ENCODE peak calls at places on chromosomes 16 and 17, in four cellular contexts. K is GM04504, A is iris pigment epithelial cell, Y is astrocyte of the hippocampus. S is an unnamed sample.

GRCh38 chr17:77507116-77507885 is 366.5 kb downstream of the SEC14L1 start:
- DNase-seq in K (no peak), Y (peak; percentile 39), A (no peak), S (peak; percentile 40)

GRCh38 chr16:51813609-51814008 is 662.5 kb upstream of the SALL1 start:
- DNase-seq in Y (no peak), K (no peak), A (no peak), S (no peak)

GRCh38 chr17:75822119-75822799 is 21.9 kb downstream of the UNC13D start:
- DNase-seq in Y (no peak), A (no peak), K (no peak), S (no peak)

GRCh38 chr17:47946929-47947397 is 5.6 kb downstream of the PNPO start:
- DNase-seq in K (peak; percentile 55), Y (peak; percentile 88), A (peak; percentile 87), S (no peak)

GRCh38 chr17:75153854-75154194 is 488 bp downstream of the JPT1 start:
- DNase-seq in Y (no peak), K (no peak), A (no peak), S (no peak)

GRCh38 chr16:89391-90302 is 11.6 kb downstream of the MPG start:
- DNase-seq in A (no peak), Y (no peak), K (no peak), S (no peak)

GRCh38 chr17:50447870-50448573 is 20.7 kb downstream of the CHAD start:
- DNase-seq in K (no peak), A (no peak), Y (no peak), S (no peak)

GRCh38 chr16:69865701-69866100 is 85.4 kb upstream of the CLEC18A start:
- DNase-seq in A (peak; percentile 96), Y (peak; percentile 93), K (peak; percentile 15), S (no peak)

GRCh38 chr16:72921620-72922019 is 126.3 kb downstream of the ZFHX3 start:
- DNase-seq in Y (peak; percentile 84), A (peak; percentile 64), K (no peak), S (no peak)

GRCh38 chr17:28997811-28998210 is 8.0 kb downstream of the SEZ6 start:
- DNase-seq in Y (no peak), A (no peak), K (no peak), S (no peak)

GRCh38 chr16:89178453-89179147 is 7.1 kb downstream of the CDH15 start:
- DNase-seq in A (no peak), Y (no peak), K (no peak), S (no peak)

GRCh38 chr16:23388786-23389185 is 64.2 kb downstream of the COG7 start:
- DNase-seq in Y (no peak), K (no peak), A (no peak), S (no peak)

GRCh38 chr16:64276646-64277045 is 845.2 kb downstream of the CDH11 start:
- DNase-seq in A (no peak), K (no peak), Y (no peak), S (no peak)

GRCh38 chr17:68198931-68199836 is 48.7 kb upstream of the AMZ2 start:
- DNase-seq in Y (peak; percentile 39), K (no peak), A (no peak), S (no peak)